ENCODE peak calls at places on chromosomes 12 and 14, in four cellular contexts. O is GM13976, Z is fibroblast of pulmonary artery, Q is GM12865. L is an unnamed sample.

GRCh38 chr12:100058482-100059029 is 73.8 kb upstream of the ANKS1B start:
- DNase-seq in Q (peak), O (peak), Z (peak), L (no peak)

GRCh38 chr12:8563383-8563782 is 22.7 kb upstream of the CLEC4E start:
- DNase-seq in Q (no peak), Z (no peak), O (no peak), L (no peak)

GRCh38 chr14:79483989-79484388 is 727.3 kb downstream of the DIO2 start:
- DNase-seq in Z (no peak), O (no peak), Q (no peak), L (no peak)

GRCh38 chr12:108563135-108563803 is 873 bp downstream of the ISCU start:
- DNase-seq in Q (peak), Z (peak), O (peak), L (peak)

GRCh38 chr14:90505531-90505930 is 108.7 kb downstream of the CALM1 start:
- DNase-seq in Z (no peak), O (no peak), Q (no peak), L (no peak)

GRCh38 chr14:74843653-74844052 is 32.3 kb downstream of the PROX2 start:
- DNase-seq in Z (peak), Q (no peak), O (no peak), L (no peak)

GRCh38 chr14:104297313-104297704 is 158.9 kb downstream of the KIF26A start:
- DNase-seq in Q (no peak), O (no peak), Z (no peak), L (no peak)

GRCh38 chr14:40987481-40987880 is 619.2 kb upstream of the LRFN5 start:
- DNase-seq in O (no peak), Z (no peak), Q (no peak), L (no peak)

GRCh38 chr12:15627995-15628945 is 160.9 kb downstream of the EPS8 start:
- DNase-seq in O (no peak), Q (no peak), Z (peak), L (no peak)

GRCh38 chr12:21884942-21885341 is 56.3 kb downstream of the ABCC9 start:
- DNase-seq in Q (no peak), O (no peak), Z (no peak), L (no peak)

GRCh38 chr12:113070117-113070906 is 13.8 kb downstream of the DTX1 start:
- DNase-seq in Z (peak), O (peak), Q (peak), L (peak)

GRCh38 chr14:99441157-99441870 is 39.3 kb downstream of the SETD3 start:
- DNase-seq in Q (no peak), O (no peak), Z (no peak), L (no peak)

GRCh38 chr14:65095633-65096205 is 6.6 kb downstream of the MAX start:
- DNase-seq in O (no peak), Q (no peak), Z (peak), L (no peak)

GRCh38 chr12:6264402-6265037 is 46.0 kb upstream of the PLEKHG6 start:
- DNase-seq in O (no peak), Q (peak), Z (no peak), L (no peak)

GRCh38 chr14:73418227-73418626 is 40.1 kb downstream of the NUMB start:
- DNase-seq in Z (no peak), O (no peak), Q (no peak), L (no peak)

GRCh38 chr14:36767603-36768281 is 106.1 kb downstream of the PAX9 start:
- DNase-seq in Q (no peak), Z (no peak), O (no peak), L (no peak)

GRCh38 chr14:106564058-106564643 is 1037.8 kb downstream of the TMEM121 start:
- DNase-seq in Q (peak), Z (no peak), O (peak), L (peak)

GRCh38 chr12:128783129-128783574 is 40.6 kb downstream of the SLC15A4 start:
- DNase-seq in Q (no peak), Z (peak), O (peak), L (peak)

GRCh38 chr12:117028254-117028653 is 71.0 kb downstream of the TESC start:
- DNase-seq in O (no peak), Z (no peak), Q (no peak), L (no peak)

GRCh38 chr14:68695326-68695768 is 97.5 kb downstream of the ZFP36L1 start:
- DNase-seq in Z (peak), Q (peak), O (peak), L (peak)

GRCh38 chr12:15996254-15996653 is 85.1 kb downstream of the DERA start:
- DNase-seq in Z (peak), Q (no peak), O (no peak), L (no peak)

DNA sequence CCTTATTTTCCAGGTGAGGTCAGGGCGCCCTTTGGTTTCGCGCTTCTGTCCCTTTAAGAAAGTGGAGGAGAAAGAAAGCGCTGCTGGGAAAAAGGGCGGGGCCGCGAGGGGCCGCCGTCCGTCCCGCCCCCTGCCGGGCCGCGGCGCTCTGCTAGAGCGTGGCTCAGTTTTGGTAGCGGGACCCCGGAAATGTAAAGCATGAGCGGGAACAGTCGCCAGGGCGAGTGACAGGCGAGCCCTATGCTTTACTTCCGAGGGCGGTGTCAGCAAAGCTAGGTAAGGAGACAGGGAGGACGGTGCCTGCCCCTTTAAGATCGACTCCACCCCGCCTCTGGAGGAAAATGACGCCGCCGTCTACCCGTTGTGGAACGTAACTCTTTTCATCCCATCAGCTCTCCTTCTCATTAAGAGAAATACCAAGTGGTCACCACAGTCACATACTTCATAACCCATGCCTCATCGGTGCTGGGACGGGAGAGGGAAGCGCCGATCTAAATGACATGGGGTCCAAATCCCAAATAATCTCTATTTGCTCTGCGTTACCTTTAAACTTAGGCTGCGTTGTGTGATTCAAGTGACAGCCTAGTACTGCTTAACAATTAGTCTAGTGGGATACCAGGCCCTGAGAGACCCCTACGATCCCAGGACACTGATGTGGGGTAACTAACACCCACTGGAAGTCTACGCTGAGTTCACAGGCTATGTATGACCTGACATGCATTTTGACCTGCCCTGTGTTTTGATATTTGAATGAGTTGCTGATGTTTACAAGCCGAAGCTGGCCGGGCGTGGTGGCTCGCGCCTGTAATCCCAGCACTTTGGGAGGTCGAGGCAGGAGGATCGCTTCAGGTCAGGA is at the start of gene ETFBKMT:
- DNase-seq in O (peak), Z (peak), Q (peak), L (peak)
- TF ChIP-seq CTCF in O (peak), Z (peak), Q (peak), L (no peak)

GRCh38 chr12:27709932-27710591 is 570 bp upstream of the MRPS35 start:
- DNase-seq in Z (peak), O (peak), Q (peak), L (peak)

GRCh38 chr12:27711312-27711682 is 665 bp downstream of the MRPS35 start:
- DNase-seq in O (peak), Z (no peak), Q (peak), L (peak)

GRCh38 chr12:27709212-27709931 is 1.3 kb upstream of the MRPS35 start:
- DNase-seq in Z (no peak), Q (no peak), O (no peak), L (no peak)

GRCh38 chr12:27711957-27712356 is 1.3 kb downstream of the MRPS35 start:
- DNase-seq in Z (no peak), O (no peak), Q (no peak), L (no peak)

GRCh38 chr12:27710592-27711311 is at the start of gene MRPS35:
- DNase-seq in O (peak), Q (peak), Z (peak), L (peak)
- TF ChIP-seq CTCF in O (no peak), Q (no peak), Z (no peak), L (no peak)

DNA sequence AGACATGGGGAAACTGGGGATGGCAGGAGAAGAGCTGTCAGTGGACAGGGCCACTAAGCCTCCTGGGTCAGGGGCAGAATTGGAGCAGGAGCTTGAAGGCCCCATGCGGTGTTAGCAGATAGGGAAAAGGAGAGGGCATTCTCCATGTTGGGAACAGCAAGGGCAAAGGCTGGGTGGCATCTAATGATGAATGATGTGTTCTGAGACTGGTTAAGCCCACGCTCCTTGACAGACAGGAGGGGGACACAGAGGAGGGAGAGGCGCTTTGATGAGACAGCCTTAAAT is 63.0 kb downstream of the CLMN start:
- DNase-seq in O (no peak), Z (no peak), Q (no peak), L (no peak)
- TF ChIP-seq CTCF in O (no peak), Z (no peak), Q (no peak), L (no peak)

DNA sequence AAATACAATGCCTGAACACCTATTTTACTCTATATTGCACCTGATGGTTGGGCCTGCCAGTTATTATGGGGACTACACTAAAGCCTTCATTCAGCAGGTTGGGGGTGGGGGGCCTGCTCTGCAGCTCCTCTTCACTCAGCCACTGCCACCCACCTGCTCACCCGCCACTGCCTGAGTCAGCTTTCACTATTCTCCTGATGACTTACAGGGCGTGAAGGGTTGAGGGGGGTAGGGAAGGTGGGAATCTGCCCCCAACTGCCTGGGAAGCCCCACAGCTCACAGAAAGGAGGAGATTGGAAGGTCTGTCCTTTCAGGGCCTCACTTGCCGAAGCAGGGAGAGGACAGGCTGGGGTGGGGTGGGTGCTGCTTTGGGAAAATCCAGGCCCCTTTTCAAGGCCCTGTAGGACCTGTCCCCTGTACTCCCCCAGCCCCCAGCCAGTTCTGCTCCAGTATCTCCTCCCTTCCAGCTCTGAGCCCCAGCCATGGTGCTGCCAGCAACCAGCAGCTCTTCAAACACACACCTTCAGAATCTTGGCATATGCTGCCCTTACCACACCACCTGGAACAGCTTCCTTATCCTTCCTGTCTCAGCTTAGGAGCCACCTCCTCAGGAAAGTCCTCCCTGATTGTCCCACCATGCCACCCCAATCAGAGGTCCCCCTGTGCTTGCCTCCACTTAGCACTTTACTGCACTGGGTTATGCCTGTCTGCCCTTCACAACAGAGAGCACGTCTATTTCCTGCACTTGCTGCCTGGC is 33.1 kb downstream of the IRF2BPL start:
- DNase-seq in Q (no peak), O (no peak), Z (no peak), L (peak)
- TF ChIP-seq CTCF in Q (no peak), O (no peak), Z (no peak), L (no peak)

GRCh38 chr12:53327435-53328042 is 6.1 kb upstream of the AAAS start:
- DNase-seq in Q (no peak), Z (peak), O (no peak), L (peak)
- TF ChIP-seq CTCF in Q (peak), Z (peak), O (peak), L (peak)

GRCh38 chr14:100860556-100861187 is 34.8 kb downstream of the MEG3 start:
- DNase-seq in O (no peak), Z (no peak), Q (no peak), L (no peak)
- TF ChIP-seq CTCF in O (no peak), Z (no peak), Q (no peak), L (no peak)

GRCh38 chr12:39272934-39273770 is 169.8 kb downstream of the KIF21A start:
- DNase-seq in O (no peak), Q (peak), Z (peak), L (peak)
- TF ChIP-seq CTCF in O (peak), Q (peak), Z (peak), L (peak)

GRCh38 chr12:32681272-32681671 is 2.2 kb downstream of the DNM1L start:
- DNase-seq in Q (peak), Z (no peak), O (peak), L (no peak)

GRCh38 chr12:32680787-32681186 is 1.7 kb downstream of the DNM1L start:
- DNase-seq in O (no peak), Z (no peak), Q (no peak), L (no peak)

GRCh38 chr12:32679910-32680217 is 763 bp downstream of the DNM1L start:
- DNase-seq in Q (no peak), Z (no peak), O (no peak), L (no peak)

DNA sequence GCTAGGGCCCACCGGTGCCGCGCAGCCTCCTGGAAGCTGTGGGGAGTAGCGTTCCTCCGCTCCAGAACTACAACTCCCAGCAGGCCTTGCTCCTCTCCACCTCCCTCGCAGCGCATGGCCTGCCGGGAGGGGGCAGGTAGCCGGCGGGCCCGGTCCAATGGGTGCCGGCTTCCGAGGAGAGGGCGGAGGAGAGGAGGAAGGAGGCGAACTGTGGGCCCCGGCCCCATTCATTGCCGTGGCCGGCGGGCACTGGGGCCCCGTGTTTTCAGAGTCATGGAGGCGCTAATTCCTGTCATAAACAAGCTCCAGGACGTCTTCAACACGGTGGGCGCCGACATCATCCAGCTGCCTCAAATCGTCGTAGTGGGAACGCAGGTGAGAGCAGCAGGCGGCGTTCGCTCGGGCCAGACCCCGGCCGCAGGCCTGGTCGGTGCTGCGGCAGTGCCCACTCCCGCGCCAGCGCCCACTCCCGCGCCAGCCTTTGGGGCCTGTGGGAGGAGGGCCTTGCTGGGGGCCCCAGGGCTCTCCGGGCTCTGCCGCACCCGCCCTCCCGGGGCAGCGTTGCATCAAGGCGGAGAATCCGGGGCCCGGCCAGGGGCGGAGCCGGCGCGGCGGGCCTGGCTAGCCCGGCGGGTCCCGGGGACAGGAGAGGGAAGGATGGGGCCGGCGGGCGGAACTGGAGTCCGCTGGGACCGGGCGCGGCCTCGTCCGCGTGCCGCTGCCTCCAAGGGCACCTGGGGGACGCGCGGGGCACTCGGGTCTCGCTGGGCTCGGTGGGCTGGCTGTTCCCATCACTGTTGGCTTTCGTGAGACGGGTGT is at the start of gene DNM1L:
- DNase-seq in Z (peak), Q (peak), O (peak), L (peak)
- TF ChIP-seq CTCF in Z (no peak), Q (no peak), O (no peak), L (no peak)

DNA sequence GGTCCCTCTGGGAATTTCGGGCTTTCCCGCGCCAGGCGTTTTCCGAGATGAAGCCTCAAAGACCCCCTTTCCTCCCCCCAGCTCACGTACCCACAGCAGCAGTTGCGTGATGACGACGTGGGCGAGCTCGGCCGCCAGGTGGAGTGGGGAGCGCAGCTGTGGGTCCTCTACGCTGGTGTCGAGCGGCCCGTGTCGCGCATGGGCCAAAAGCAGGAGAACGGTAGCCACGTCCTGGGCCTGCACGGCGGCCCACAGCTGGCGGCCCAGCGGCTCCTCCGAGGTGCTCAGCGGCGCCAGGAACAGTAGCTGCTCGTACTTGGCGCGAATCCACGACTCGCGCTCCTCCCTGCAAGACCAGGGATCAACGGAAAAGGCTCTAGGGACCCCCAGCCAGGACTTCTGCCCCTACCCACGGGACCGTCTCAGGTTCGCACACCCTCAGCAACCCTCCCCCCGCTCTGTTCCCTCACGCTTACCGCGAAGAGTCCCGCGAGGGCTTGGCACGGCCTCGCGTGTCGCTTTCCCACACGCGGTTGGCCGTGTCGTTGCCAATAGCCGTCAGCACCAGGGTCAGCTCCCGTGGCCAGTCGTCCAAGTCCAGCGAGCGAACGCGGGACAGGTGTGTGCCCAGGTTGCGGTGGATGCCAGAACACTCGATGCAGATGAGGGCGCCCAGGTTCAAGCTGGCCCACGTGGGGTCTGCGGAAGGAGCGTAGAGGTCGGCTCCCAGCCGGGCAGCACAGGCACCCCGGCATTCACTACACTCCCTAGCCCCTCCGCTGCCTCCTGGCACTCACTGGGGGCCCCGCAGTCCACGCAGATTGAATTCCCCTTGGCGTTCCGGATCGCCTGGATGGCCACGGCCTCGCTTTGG is 11.4 kb downstream of the AGAP2 start:
- DNase-seq in Q (no peak), Z (no peak), O (peak), L (no peak)
- TF ChIP-seq CTCF in Q (no peak), Z (peak), O (no peak), L (no peak)

L was measured in activated CD8-positive, alpha-beta T cell treated with anti-CD3 and anti-CD28 coated beads for 36 hours.